ENCODE peak calls at places on chromosomes 13 and 19, in five cellular contexts. A is WTC11, M is caudate nucleus, J is epithelial cell of proximal tubule, D is posterior vena cava. G is an unnamed sample.

GRCh38 chr19:51242881-51243280 is 8.0 kb upstream of the SIGLECL1 start:
- DNase-seq in A (no peak), M (no peak), J (no peak), D (no peak), G (no peak)

GRCh38 chr13:73998631-73999030 is 135.6 kb downstream of the KLF12 start:
- DNase-seq in A (no peak), M (peak), J (no peak), D (no peak), G (no peak)

GRCh38 chr13:79389031-79389430 is 17.0 kb downstream of the RBM26 start:
- DNase-seq in A (no peak), M (no peak), J (no peak), D (no peak), G (no peak)

GRCh38 chr13:109154146-109154545 is 524.7 kb downstream of the MYO16 start:
- DNase-seq in A (no peak), M (no peak), J (no peak), D (no peak), G (no peak)

GRCh38 chr19:12899891-12900518 is 9.0 kb downstream of the GCDH start:
- DNase-seq in A (no peak), M (no peak), J (no peak), D (no peak), G (no peak)

GRCh38 chr19:54473071-54473941 is at the start of gene CDC42EP5:
- DNase-seq in A (no peak), M (no peak), J (no peak), D (peak), G (no peak)

GRCh38 chr13:43124495-43124894 is 101.1 kb downstream of the DNAJC15 start:
- DNase-seq in A (no peak), M (no peak), J (no peak), D (no peak), G (no peak)

GRCh38 chr13:24615911-24616472 is 64.2 kb upstream of the ATP12A start:
- DNase-seq in A (no peak), M (no peak), J (no peak), D (no peak), G (no peak)

GRCh38 chr19:8392017-8392591 is 1.9 kb downstream of the RAB11B start:
- DNase-seq in A (no peak), M (no peak), J (no peak), D (peak), G (no peak)

GRCh38 chr19:35742121-35742724 is at the start of gene IGFLR1:
- DNase-seq in A (no peak), M (no peak), J (no peak), D (peak), G (no peak)

GRCh38 chr19:39362682-39363657 is 20.7 kb downstream of the SAMD4B start:
- DNase-seq in A (no peak), M (no peak), J (peak), D (no peak), G (peak)

GRCh38 chr13:97254809-97255208 is 32.7 kb downstream of the MBNL2 start:
- DNase-seq in A (no peak), M (no peak), J (peak), D (no peak), G (peak)

GRCh38 chr13:81140675-81141074 is 799.7 kb upstream of the SPRY2 start:
- DNase-seq in A (no peak), M (no peak), J (no peak), D (no peak), G (no peak)

GRCh38 chr19:5621945-5622464 is 571 bp downstream of the SAFB2 start:
- DNase-seq in A (no peak), M (peak), J (no peak), D (peak), G (no peak)

GRCh38 chr19:6271251-6271650 is 8.5 kb downstream of the MLLT1 start:
- DNase-seq in A (peak), M (no peak), J (no peak), D (peak), G (no peak)

GRCh38 chr13:53821632-53822031 is 793.0 kb downstream of the OLFM4 start:
- DNase-seq in A (no peak), M (no peak), J (no peak), D (no peak), G (no peak)

GRCh38 chr13:38814331-38814730 is 127.5 kb downstream of the FREM2 start:
- DNase-seq in A (no peak), M (no peak), J (no peak), D (no peak), G (no peak)

GRCh38 chr13:30410705-30411125 is 11.6 kb upstream of the UBE2L5 start:
- DNase-seq in A (no peak), M (no peak), J (no peak), D (no peak), G (no peak)

G was measured in kidney epithelial cell.